ENCODE peak calls at places on chromosome 4, in nine cellular contexts. U is WERI-Rb-1, E is mammary epithelial cell, X is upper lobe of right lung, W is psoas muscle, R is stomach, Z is left ventricle myocardium inferior, P is AG04450, Y is RWPE1. C is an unnamed sample.

GRCh38 chr4:3851211-3851610 is 85.0 kb downstream of the ADRA2C start:
- DNase-seq in R (no peak), X (no peak), U (no peak), Z (no peak), P (no peak), E (peak), Y (peak), W (no peak), C (peak)

GRCh38 chr4:15771419-15772058 is 6.6 kb upstream of the CD38 start:
- DNase-seq in Y (no peak), W (no peak), U (no peak), R (no peak), E (no peak), P (no peak), Z (no peak), X (no peak), C (no peak)

GRCh38 chr4:152243890-152244595 is 291.8 kb downstream of the FBXW7 start:
- DNase-seq in R (no peak), U (no peak), W (no peak), Z (peak), X (no peak), E (no peak), P (no peak), Y (no peak), C (no peak)

GRCh38 chr4:15665738-15666365 is 10.7 kb upstream of the FBXL5 start:
- DNase-seq in Z (no peak), W (no peak), R (no peak), P (no peak), Y (peak), X (no peak), E (peak), U (no peak), C (peak)

GRCh38 chr4:24024157-24024556 is 134.3 kb upstream of the PPARGC1A start:
- DNase-seq in Y (no peak), X (no peak), W (no peak), R (no peak), E (no peak), Z (no peak), P (peak), U (no peak), C (no peak)

GRCh38 chr4:76639292-76639691 is 204.3 kb downstream of the SHROOM3 start:
- DNase-seq in X (no peak), Z (no peak), P (no peak), W (no peak), Y (peak), E (peak), R (no peak), U (no peak), C (no peak)

GRCh38 chr4:123987408-123987807 is 590.8 kb downstream of the SPRY1 start:
- DNase-seq in E (no peak), W (no peak), Z (no peak), R (no peak), Y (no peak), U (no peak), P (no peak), X (no peak), C (no peak)

GRCh38 chr4:125483278-125483677 is 168.5 kb downstream of the FAT4 start:
- DNase-seq in X (no peak), Y (no peak), W (no peak), R (no peak), P (no peak), U (no peak), Z (no peak), E (no peak), C (no peak)

GRCh38 chr4:67460574-67460973 is 84.7 kb downstream of the CENPC start:
- DNase-seq in E (no peak), Y (no peak), W (no peak), Z (no peak), R (no peak), U (no peak), P (no peak), X (no peak), C (no peak)

GRCh38 chr4:69707807-69708206 is 52.6 kb downstream of the SULT1B1 start:
- DNase-seq in Y (peak), P (no peak), W (no peak), E (peak), U (no peak), R (no peak), X (no peak), Z (no peak), C (no peak)

GRCh38 chr4:47862297-47862696 is 24.4 kb upstream of the CORIN start:
- DNase-seq in U (no peak), Z (no peak), P (peak), E (no peak), W (no peak), Y (no peak), R (no peak), X (no peak), C (no peak)

GRCh38 chr4:155809835-155810234 is 51.0 kb downstream of the GUCY1B1 start:
- DNase-seq in E (peak), X (no peak), W (no peak), Z (no peak), R (no peak), Y (peak), P (peak), U (no peak), C (peak)

GRCh38 chr4:41281038-41281634 is 24.4 kb downstream of the UCHL1 start:
- DNase-seq in E (peak), X (no peak), P (no peak), R (no peak), W (no peak), U (peak), Y (peak), Z (no peak), C (peak)

GRCh38 chr4:11428701-11429571 is at the start of gene HS3ST1:
- DNase-seq in R (peak), Z (peak), P (no peak), E (peak), X (peak), U (peak), W (peak), Y (peak), C (no peak)

GRCh38 chr4:23768541-23768940 is 121.3 kb downstream of the PPARGC1A start:
- DNase-seq in R (no peak), P (no peak), Y (no peak), Z (no peak), X (no peak), W (no peak), E (no peak), U (no peak), C (no peak)

GRCh38 chr4:173525118-173526033 is 4.7 kb downstream of the HAND2 start:
- DNase-seq in U (no peak), Z (no peak), R (no peak), W (no peak), E (no peak), P (no peak), X (no peak), Y (no peak), C (no peak)

GRCh38 chr4:3516836-3517730 is 15.1 kb downstream of the LRPAP1 start:
- DNase-seq in R (no peak), X (no peak), Y (no peak), U (no peak), P (no peak), W (peak), Z (peak), E (no peak), C (no peak)

GRCh38 chr4:150384249-150384648 is 197.7 kb upstream of the MAB21L2 start:
- DNase-seq in W (no peak), E (no peak), P (no peak), U (no peak), Z (no peak), X (no peak), Y (no peak), R (no peak), C (no peak)

GRCh38 chr4:13865871-13866669 is 238.5 kb upstream of the BOD1L1 start:
- DNase-seq in Y (no peak), X (no peak), R (no peak), U (no peak), Z (no peak), P (no peak), E (peak), W (no peak), C (no peak)

GRCh38 chr4:137980641-137981040 is 261.5 kb downstream of the SLC7A11 start:
- DNase-seq in Z (no peak), R (no peak), Y (no peak), P (no peak), W (no peak), X (no peak), E (no peak), U (no peak), C (no peak)

GRCh38 chr4:7067147-7067522 is 729 bp downstream of the GRPEL1 start:
- DNase-seq in R (peak), Z (no peak), P (no peak), Y (no peak), W (peak), X (peak), U (no peak), E (no peak), C (peak)

GRCh38 chr4:7763788-7764187 is 175.9 kb downstream of the AFAP1 start:
- DNase-seq in R (no peak), E (peak), W (no peak), P (peak), Z (no peak), Y (peak), X (no peak), U (no peak), C (no peak)

GRCh38 chr4:7371122-7371941 is 63.4 kb downstream of the PSAPL1 start:
- DNase-seq in P (no peak), E (no peak), R (no peak), U (no peak), W (peak), Z (no peak), Y (no peak), X (no peak), C (no peak)

GRCh38 chr4:86014599-86014998 is 345.3 kb downstream of the MAPK10 start:
- DNase-seq in P (no peak), W (no peak), X (no peak), R (no peak), U (no peak), Z (no peak), Y (no peak), E (no peak), C (no peak)

GRCh38 chr4:42282081-42282901 is 115.0 kb upstream of the SHISA3 start:
- DNase-seq in Y (peak), Z (peak), P (peak), R (peak), E (peak), X (no peak), W (peak), U (peak), C (peak)

GRCh38 chr4:185820119-185821028 is 8.4 kb upstream of the SORBS2 start:
- DNase-seq in U (no peak), X (no peak), E (no peak), Z (no peak), W (no peak), R (peak), P (no peak), Y (no peak), C (no peak)

GRCh38 chr4:152734699-152735050 is 44.9 kb downstream of the TIGD4 start:
- DNase-seq in W (no peak), Z (no peak), X (no peak), U (no peak), R (no peak), Y (no peak), P (no peak), E (no peak), C (no peak)

GRCh38 chr4:25291158-25291733 is 21.3 kb upstream of the ZCCHC4 start:
- DNase-seq in Y (no peak), E (no peak), R (no peak), X (no peak), U (no peak), Z (no peak), W (no peak), P (no peak), C (no peak)

GRCh38 chr4:61201562-61202099 is 1.5 kb downstream of the ADGRL3 start:
- DNase-seq in P (no peak), U (peak), Z (peak), R (no peak), X (no peak), W (no peak), E (peak), Y (peak), C (peak)

GRCh38 chr4:146342600-146343192 is 128.4 kb downstream of the REELD1 start:
- DNase-seq in W (no peak), E (no peak), X (no peak), U (peak), R (no peak), Y (no peak), Z (no peak), P (no peak), C (peak)

GRCh38 chr4:8377103-8378075 is 63.1 kb downstream of the ACOX3 start:
- DNase-seq in Z (peak), U (no peak), X (peak), E (no peak), P (no peak), W (peak), Y (no peak), R (no peak), C (no peak)

GRCh38 chr4:120749445-120750151 is 172.9 kb downstream of the PRDM5 start:
- DNase-seq in P (no peak), R (peak), E (no peak), Z (no peak), X (no peak), W (no peak), U (peak), Y (no peak), C (peak)
- H3K27ac ChIP-seq in P (no peak), R (no peak), E (no peak), Z (no peak), X (no peak), W (no peak), U (no peak), Y (no peak), C (no peak)

GRCh38 chr4:89753601-89754066 is 83.3 kb downstream of the SNCA start:
- DNase-seq in W (no peak), P (peak), Y (peak), U (no peak), R (no peak), E (peak), X (no peak), Z (no peak), C (peak)

GRCh38 chr4:89752932-89753598 is 83.9 kb downstream of the SNCA start:
- DNase-seq in W (no peak), U (peak), Y (peak), R (no peak), E (peak), X (no peak), P (peak), Z (no peak), C (peak)

GRCh38 chr4:89754531-89754930 is 82.4 kb downstream of the SNCA start:
- DNase-seq in R (no peak), X (no peak), E (no peak), W (no peak), Z (no peak), Y (no peak), U (no peak), P (no peak), C (no peak)

GRCh38 chr4:89755210-89755609 is 81.8 kb downstream of the SNCA start:
- DNase-seq in E (no peak), R (no peak), Z (no peak), P (no peak), W (no peak), Y (no peak), X (no peak), U (no peak), C (peak)

DNA sequence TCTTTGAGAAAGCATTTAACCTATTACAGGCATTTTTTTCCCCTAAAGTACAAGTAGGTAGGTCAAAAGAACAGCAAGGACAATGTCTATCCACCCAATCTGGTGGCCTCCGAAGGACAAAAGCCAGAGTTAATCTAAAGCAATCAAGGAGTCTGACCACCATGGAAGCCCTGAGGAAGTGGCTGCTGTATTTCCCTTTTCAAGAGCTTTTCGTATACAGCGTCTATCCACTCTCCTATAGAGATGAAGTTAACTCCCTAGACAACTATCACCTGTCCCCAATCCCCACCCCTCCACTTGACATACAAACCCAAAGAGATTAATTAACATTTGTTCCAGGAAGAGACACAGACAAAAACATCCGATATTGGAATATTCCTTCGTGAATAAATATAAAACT is 85.5 kb downstream of the SNCA start:
- DNase-seq in R (no peak), P (no peak), X (no peak), Y (no peak), W (no peak), E (no peak), Z (no peak), U (no peak), C (peak)
- H3K27ac ChIP-seq in R (no peak), P (no peak), X (no peak), Y (no peak), W (no peak), E (no peak), Z (no peak), U (no peak), C (peak)

GRCh38 chr4:102760645-102761477 is at the start of gene MANBA:
- DNase-seq in Z (peak), P (no peak), W (peak), E (peak), U (peak), Y (peak), X (peak), R (peak), C (peak)

GRCh38 chr4:102759835-102760644 is 728 bp downstream of the MANBA start:
- DNase-seq in R (peak), X (no peak), W (no peak), Z (no peak), P (no peak), E (peak), U (no peak), Y (peak), C (peak)

GRCh38 chr4:102761902-102762301 is 1.1 kb upstream of the MANBA start:
- DNase-seq in X (no peak), U (peak), Z (no peak), E (no peak), P (no peak), Y (no peak), W (no peak), R (no peak), C (no peak)

GRCh38 chr4:102758241-102758871 is 2.4 kb downstream of the MANBA start:
- DNase-seq in R (no peak), W (no peak), X (no peak), Y (no peak), P (no peak), U (no peak), Z (no peak), E (no peak), C (no peak)

DNA sequence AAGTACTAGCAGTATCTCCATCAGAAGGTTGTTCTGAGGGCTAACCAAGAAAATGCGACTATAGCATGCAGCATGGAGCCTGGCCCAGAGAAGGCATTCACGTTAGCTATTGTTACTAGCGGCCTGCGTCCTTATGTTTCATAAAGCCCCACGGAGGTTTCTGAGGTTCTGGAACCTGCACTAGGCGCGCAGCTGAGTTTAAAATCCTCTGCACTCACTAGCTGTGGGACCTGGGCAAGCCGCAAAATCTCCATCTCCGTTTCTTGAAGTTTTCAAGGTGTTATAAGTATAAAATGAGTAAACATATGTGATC is 666 bp upstream of the MANBA start:
- DNase-seq in W (no peak), Y (no peak), Z (no peak), U (peak), X (no peak), P (no peak), R (no peak), E (no peak), C (no peak)
- H3K27ac ChIP-seq in W (peak), Y (peak), Z (peak), U (peak), X (peak), P (no peak), R (peak), E (no peak), C (no peak)

GRCh38 chr4:104494161-104494560 is 533 bp downstream of the CXXC4 start:
- DNase-seq in R (no peak), Y (no peak), X (no peak), Z (no peak), W (no peak), U (no peak), E (no peak), P (no peak), C (no peak)
- H3K27ac ChIP-seq in R (peak), Y (no peak), X (no peak), Z (peak), W (no peak), U (peak), E (no peak), P (no peak), C (peak)

C was measured in SJCRH30.